ENCODE peak calls at places on chromosome 6, in seven cellular contexts. Y is psoas muscle, C is tibial artery, R is MM.1S, P is IMR-90, G is cardiac muscle cell, Z is epithelial cell of esophagus. J is an unnamed sample.

GRCh38 chr6:157323114-157323923 is at the start of gene TMEM242:
- DNase-seq in Y (peak), C (peak), R (peak), P (peak), G (peak), Z (peak), J (peak)

GRCh38 chr6:14921878-14922277 is 324.0 kb upstream of the JARID2 start:
- DNase-seq in Y (no peak), C (no peak), R (no peak), P (no peak), G (no peak), Z (no peak), J (no peak)

GRCh38 chr6:24397631-24398030 is 5.1 kb upstream of the MRS2 start:
- DNase-seq in Y (no peak), C (no peak), R (no peak), P (no peak), G (no peak), Z (no peak), J (no peak)

GRCh38 chr6:797479-798077 is 104.6 kb upstream of the EXOC2 start:
- DNase-seq in Y (no peak), C (no peak), R (peak), P (peak), G (peak), Z (peak), J (peak)

GRCh38 chr6:166814386-166814785 is 142.0 kb downstream of the RNASET2 start:
- DNase-seq in Y (no peak), C (peak), R (no peak), P (no peak), G (no peak), Z (no peak), J (no peak)

GRCh38 chr6:33443025-33443424 is 11.4 kb upstream of the ZBTB9 start:
- DNase-seq in Y (no peak), C (peak), R (no peak), P (no peak), G (no peak), Z (no peak), J (no peak)

GRCh38 chr6:24052632-24053031 is 73.4 kb upstream of the NRSN1 start:
- DNase-seq in Y (no peak), C (no peak), R (no peak), P (no peak), G (no peak), Z (no peak), J (no peak)

GRCh38 chr6:142378138-142378875 is 76.5 kb downstream of the ADGRG6 start:
- DNase-seq in Y (no peak), C (no peak), R (no peak), P (peak), G (peak), Z (peak), J (peak)

GRCh38 chr6:45476341-45476740 is 98.6 kb upstream of the SUPT3H start:
- DNase-seq in Y (no peak), C (no peak), R (no peak), P (no peak), G (no peak), Z (no peak), J (no peak)

GRCh38 chr6:45479834-45480696 is 102.3 kb upstream of the SUPT3H start:
- DNase-seq in Y (no peak), C (no peak), R (no peak), P (peak), G (no peak), Z (peak), J (peak)

GRCh38 chr6:45477785-45478184 is 100.1 kb upstream of the SUPT3H start:
- DNase-seq in Y (no peak), C (no peak), R (no peak), P (no peak), G (no peak), Z (peak), J (no peak)

GRCh38 chr6:45477278-45477677 is 99.5 kb upstream of the SUPT3H start:
- DNase-seq in Y (no peak), C (no peak), R (no peak), P (no peak), G (no peak), Z (peak), J (no peak)

GRCh38 chr6:45478235-45478634 is 100.5 kb upstream of the SUPT3H start:
- DNase-seq in Y (no peak), C (no peak), R (no peak), P (peak), G (no peak), Z (peak), J (peak)
- H3K4me3 ChIP-seq in Y (no peak), C (no peak), R (no peak), P (no peak), G (no peak), Z (no peak), J (no peak)

DNA sequence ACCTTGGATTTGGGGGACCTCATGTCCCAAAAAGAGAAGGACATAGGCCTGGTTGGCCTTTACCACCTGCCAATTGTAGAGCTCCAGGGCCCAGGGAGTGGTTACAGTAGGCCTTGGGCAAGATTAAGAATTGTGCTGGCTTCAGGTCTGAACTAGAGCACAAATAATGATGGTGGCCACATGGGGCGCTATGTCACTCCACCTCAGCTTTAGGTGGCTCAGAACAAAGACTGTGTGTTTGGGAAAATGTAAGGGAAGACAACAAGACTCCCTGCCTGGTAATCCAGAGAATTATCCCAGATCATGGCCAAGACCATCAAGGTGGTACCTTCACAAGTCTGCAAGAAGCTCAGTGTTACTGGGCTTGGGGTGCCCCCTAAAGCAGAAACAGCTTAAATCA is 224.9 kb upstream of the OPRM1 start:
- DNase-seq in Y (no peak), C (no peak), R (no peak), P (no peak), G (no peak), Z (peak), J (no peak)
- TF ChIP-seq CTCF in Y (no peak), C (no peak), R (peak), P (no peak), G (no peak), Z (no peak), J (no peak)

DNA sequence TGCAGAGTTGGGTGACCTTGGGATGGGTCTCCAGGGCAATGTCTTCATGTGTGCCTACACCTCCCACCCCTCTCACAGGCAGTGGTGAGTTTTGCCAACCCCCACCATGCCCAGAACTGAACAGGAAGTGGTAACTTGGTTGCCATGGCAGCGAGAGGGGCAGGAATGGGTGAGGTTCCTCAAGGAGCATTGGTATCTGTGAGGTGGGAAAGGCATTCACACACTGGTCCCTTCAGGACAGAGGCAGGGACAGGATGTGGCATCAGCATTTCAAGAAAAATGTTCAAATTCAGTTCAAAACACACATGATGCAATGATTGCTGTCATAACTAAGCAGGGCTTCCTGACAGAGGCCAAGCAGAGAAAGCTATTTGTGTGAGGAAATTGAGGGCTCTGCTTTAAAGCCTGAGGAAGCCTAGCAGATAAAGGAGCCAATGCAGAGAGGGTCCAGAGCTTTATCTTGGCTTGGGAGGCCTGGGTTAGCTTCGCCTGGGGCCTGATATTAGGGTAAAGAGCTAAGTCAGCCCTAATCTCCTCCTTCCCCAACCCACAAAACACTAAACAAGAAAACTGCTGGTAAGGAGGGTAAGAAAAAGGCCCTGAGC is 551 bp downstream of the TREML2 start:
- DNase-seq in Y (no peak), C (no peak), R (peak), P (no peak), G (no peak), Z (no peak), J (peak)
- H3K4me3 ChIP-seq in Y (no peak), C (no peak), R (peak), P (no peak), G (no peak), Z (no peak), J (no peak)

DNA sequence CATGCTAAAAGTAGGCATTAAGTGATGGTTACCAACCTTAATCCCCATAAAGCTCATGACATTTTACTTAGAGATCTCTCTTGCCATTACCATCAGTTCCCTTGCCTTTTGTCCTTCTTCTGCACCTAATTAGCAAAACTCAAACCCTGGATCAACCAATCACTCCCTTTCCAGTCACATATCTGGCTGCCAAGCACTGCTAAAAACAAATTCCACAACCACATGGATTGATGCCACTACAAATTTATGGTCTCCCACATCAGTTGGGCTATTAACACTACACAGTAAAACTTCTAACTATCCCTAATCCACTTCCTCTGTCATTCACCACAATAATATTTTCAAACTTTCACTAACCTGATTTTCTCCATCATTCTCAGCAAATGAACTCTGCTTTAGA is 54.3 kb upstream of the RNF146 start:
- DNase-seq in Y (no peak), C (no peak), R (no peak), P (no peak), G (no peak), Z (no peak), J (no peak)
- TF ChIP-seq CTCF in Y (no peak), C (no peak), R (no peak), P (no peak), G (no peak), Z (no peak), J (no peak)

GRCh38 chr6:7725412-7725811 is 487 bp upstream of the BMP6 start:
- DNase-seq in Y (no peak), C (no peak), R (no peak), P (no peak), G (no peak), Z (no peak), J (no peak)

GRCh38 chr6:7727951-7728854 is 2.3 kb downstream of the BMP6 start:
- DNase-seq in Y (peak), C (peak), R (peak), P (no peak), G (peak), Z (peak), J (no peak)

GRCh38 chr6:7727150-7727950 is 1.5 kb downstream of the BMP6 start:
- DNase-seq in Y (no peak), C (no peak), R (peak), P (no peak), G (peak), Z (peak), J (no peak)

GRCh38 chr6:7726416-7727149 is 684 bp downstream of the BMP6 start:
- DNase-seq in Y (no peak), C (no peak), R (peak), P (no peak), G (peak), Z (peak), J (peak)

DNA sequence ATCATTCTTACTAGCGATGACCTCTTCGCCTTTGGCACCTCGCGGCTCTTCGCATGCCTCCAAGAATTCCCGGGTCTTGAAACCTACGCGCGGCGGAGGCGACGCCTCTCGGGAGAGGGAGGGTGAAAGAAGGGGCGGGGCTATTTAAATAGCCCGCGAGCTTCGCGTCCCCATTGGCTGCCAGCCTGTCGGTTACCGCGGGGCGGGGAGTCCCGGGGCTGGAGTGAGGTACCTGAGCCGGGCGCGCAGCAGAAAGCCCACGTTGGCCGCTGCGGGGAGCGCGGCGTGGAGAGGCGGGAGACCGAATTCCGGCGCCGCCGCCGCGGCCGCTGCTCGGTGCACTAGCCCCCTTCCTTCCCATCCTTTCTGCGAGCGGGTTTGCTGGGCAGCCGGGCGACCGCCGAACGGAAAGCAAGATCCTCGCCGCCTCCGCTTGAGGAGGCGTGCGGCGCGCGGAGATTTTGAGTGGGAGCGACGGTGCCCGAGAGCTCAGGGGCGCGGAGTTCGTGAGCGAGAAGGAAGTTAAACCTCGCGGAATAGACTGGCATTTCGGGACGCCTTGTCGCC is at the start of gene BMP6:
- DNase-seq in Y (peak), C (peak), R (peak), P (peak), G (peak), Z (peak), J (peak)
- H3K4me3 ChIP-seq in Y (peak), C (peak), R (peak), P (peak), G (peak), Z (peak), J (peak)

GRCh38 chr6:144320746-144321145 is 35.6 kb downstream of the UTRN start:
- DNase-seq in Y (no peak), C (no peak), R (no peak), P (no peak), G (no peak), Z (no peak), J (no peak)

GRCh38 chr6:144325232-144325631 is 40.1 kb downstream of the UTRN start:
- DNase-seq in Y (no peak), C (no peak), R (no peak), P (no peak), G (no peak), Z (no peak), J (no peak)

GRCh38 chr6:144317736-144318135 is 32.6 kb downstream of the UTRN start:
- DNase-seq in Y (no peak), C (no peak), R (peak), P (peak), G (no peak), Z (no peak), J (no peak)

GRCh38 chr6:144319193-144319592 is 34.1 kb downstream of the UTRN start:
- DNase-seq in Y (no peak), C (no peak), R (no peak), P (no peak), G (no peak), Z (no peak), J (no peak)

DNA sequence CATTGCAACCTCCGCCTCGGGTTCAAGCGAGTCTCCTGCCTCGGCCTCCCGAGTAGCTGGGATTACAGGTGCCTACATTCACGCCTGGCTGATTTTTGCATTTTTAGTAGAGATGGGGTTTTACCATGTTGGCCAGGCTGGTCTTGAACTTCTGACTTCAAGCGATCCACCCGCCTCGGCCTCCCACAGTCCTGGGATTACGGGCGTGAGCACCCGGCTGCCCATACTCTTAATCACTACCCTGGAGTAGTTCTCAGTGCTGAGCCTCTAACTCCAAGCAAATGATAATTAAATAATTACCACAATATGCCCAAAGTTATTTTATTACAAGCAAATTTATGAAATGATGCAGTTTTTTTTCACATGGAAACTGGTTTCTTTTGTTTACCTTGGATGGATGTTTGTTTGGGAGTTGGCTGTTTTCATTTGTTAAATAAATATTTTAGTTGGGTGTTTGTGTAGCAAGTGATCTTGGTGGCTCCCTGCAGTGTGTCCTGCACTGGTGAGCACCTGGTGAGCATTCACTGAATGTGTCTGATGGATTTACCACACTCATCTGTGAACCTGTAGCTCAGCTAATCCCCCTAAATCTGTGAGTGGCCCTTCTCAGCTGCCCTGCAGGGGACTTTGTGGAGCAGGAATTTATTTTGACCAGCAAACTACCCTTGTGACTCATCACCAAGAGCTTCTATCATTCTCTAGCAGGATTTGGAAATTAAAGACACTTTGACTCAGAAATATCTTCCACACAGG is 36.9 kb downstream of the UTRN start:
- DNase-seq in Y (no peak), C (no peak), R (no peak), P (peak), G (no peak), Z (no peak), J (peak)
- TF ChIP-seq CTCF in Y (no peak), C (no peak), R (no peak), P (no peak), G (no peak), Z (no peak), J (no peak)

DNA sequence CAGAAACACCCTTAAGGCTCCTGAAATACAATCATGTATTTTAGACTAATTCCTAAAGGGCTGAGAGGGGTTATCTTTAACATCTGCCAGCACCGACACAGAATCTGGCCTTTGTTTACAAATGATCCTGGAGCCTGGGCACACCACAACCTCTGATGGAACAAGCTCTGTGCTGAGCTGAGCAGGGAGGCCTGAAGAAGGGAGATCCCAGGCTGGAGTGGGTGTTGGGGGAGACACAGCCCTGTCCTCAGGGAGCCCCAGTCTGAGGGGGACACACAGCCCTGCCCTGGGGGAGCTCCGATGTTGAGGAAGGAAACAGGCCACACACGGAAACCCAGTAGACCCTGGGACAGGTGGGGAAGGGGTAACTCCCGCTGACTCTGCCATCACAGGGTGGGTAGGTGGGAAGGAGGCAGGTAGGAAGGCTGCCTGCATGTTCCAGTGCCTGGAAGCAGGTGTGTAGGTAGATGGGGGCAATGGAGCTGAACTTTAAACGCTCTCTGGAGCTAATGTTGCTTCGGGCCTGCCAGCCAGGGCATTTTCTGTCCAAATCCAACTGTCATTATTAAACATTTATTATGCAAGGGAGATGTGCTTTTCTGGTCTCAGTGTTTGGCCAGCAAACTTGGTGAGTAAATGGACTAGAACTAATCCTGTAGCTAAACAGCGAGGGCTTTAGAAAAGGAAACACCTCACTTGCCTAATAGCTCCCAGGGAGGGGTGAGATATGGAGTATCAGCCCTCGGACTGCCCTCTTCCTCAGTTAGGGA is 130.7 kb downstream of the VEGFA start:
- DNase-seq in Y (peak), C (no peak), R (no peak), P (no peak), G (no peak), Z (no peak), J (no peak)
- H3K4me3 ChIP-seq in Y (no peak), C (no peak), R (no peak), P (no peak), G (no peak), Z (no peak), J (no peak)

GRCh38 chr6:35081426-35081851 is 59.7 kb downstream of the TCP11 start:
- DNase-seq in Y (no peak), C (peak), R (no peak), P (peak), G (no peak), Z (no peak), J (no peak)

GRCh38 chr6:35079311-35080000 is 61.7 kb downstream of the TCP11 start:
- DNase-seq in Y (peak), C (peak), R (no peak), P (no peak), G (no peak), Z (no peak), J (no peak)

GRCh38 chr6:35082046-35082732 is 59.0 kb downstream of the TCP11 start:
- DNase-seq in Y (no peak), C (peak), R (no peak), P (no peak), G (no peak), Z (no peak), J (no peak)

GRCh38 chr6:35080016-35080680 is 61.0 kb downstream of the TCP11 start:
- DNase-seq in Y (no peak), C (no peak), R (no peak), P (no peak), G (no peak), Z (no peak), J (no peak)

DNA sequence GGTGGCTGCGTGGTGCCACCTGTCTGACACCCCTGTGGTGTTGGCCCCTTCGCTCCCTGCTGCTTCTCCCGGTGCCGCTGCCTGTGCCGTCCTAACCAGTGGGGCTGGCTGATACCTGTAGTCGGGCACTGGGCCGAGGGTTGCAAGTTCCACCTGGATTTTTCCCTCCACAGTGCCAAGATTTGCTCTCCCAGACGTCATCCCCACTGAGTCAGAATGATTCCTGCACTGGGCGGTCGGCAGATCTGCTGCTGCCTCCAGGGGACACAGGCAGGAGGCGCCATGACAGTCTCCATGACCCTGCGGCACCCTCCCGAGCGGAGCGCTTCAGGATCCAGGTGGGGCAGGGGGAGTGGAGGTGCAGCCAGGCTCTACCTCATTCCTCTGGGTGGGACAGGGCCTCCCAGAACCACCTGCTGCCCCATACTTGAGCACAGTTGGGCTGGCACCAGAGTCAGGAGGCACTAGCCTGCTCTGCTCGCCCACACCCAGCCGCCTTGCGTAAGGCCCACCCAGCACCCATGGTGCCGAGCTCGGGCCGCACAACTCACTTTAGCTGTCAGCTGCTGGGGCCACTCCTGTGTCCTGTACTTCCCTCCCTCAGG is 60.2 kb downstream of the TCP11 start:
- DNase-seq in Y (no peak), C (peak), R (no peak), P (no peak), G (no peak), Z (peak), J (no peak)
- TF ChIP-seq CTCF in Y (no peak), C (no peak), R (no peak), P (no peak), G (no peak), Z (no peak), J (no peak)

J was measured in foreskin fibroblast.